ENCODE peak calls at places on chromosomes 13 and 19, in six cellular contexts. L, Y, O, V, G and X are unnamed samples.

GRCh38 chr13:24063281-24063851 is 97.2 kb upstream of the SPATA13 start:
- DNase-seq in Y (no peak), L (no peak), V (peak), G (no peak), O (peak), X (no peak)

GRCh38 chr13:38385152-38385891 is 35.7 kb downstream of the UFM1 start:
- DNase-seq in Y (no peak), G (no peak), L (no peak), O (no peak), V (no peak), X (no peak)

GRCh38 chr19:29694166-29694565 is 20.9 kb downstream of the C19orf12 start:
- DNase-seq in Y (no peak), L (no peak), O (no peak), G (no peak), V (no peak), X (no peak)

GRCh38 chr13:32976046-32976781 is 40.0 kb upstream of the KL start:
- DNase-seq in L (no peak), Y (no peak), O (no peak), G (no peak), V (no peak), X (no peak)

GRCh38 chr13:40352385-40352778 is 314.1 kb downstream of the FOXO1 start:
- DNase-seq in V (peak), O (peak), G (peak), Y (no peak), L (peak), X (peak)

GRCh38 chr19:19386373-19386869 is 19.1 kb upstream of the GATAD2A start:
- DNase-seq in L (no peak), O (no peak), G (no peak), V (no peak), Y (no peak), X (no peak)

GRCh38 chr13:99382428-99383133 is 75.4 kb upstream of the GPR183 start:
- DNase-seq in G (no peak), V (no peak), O (no peak), L (no peak), Y (no peak), X (no peak)

GRCh38 chr19:38298841-38299680 is 5.0 kb upstream of the C19orf33 start:
- DNase-seq in O (no peak), L (no peak), Y (no peak), V (no peak), G (no peak), X (no peak)

GRCh38 chr19:5949792-5950305 is 28.1 kb downstream of the RANBP3 start:
- DNase-seq in L (no peak), G (no peak), V (no peak), O (no peak), Y (no peak), X (no peak)

GRCh38 chr19:8213827-8214672 is 4.9 kb downstream of the CERS4 start:
- DNase-seq in G (no peak), Y (no peak), V (no peak), L (no peak), O (no peak), X (no peak)

GRCh38 chr19:19747357-19748220 is 14.7 kb upstream of the ZNF14 start:
- DNase-seq in O (no peak), G (no peak), Y (no peak), V (no peak), L (no peak), X (no peak)